ENCODE peak calls at places on chromosomes 5 and 9, in nine cellular contexts. K is kidney epithelial cell, D is A549, U is AG09309, E is AG10803, M is HFF-Myc, A is fibroblast of pulmonary artery, S is left ventricle myocardium inferior, N is HCT116. R is an unnamed sample.

GRCh38 chr5:141050622-141051525 is at the start of gene PCDHB1:
- DNase-seq in K (no peak), D (no peak), U (no peak), E (no peak), M (no peak), A (no peak), S (no peak), N (no peak), R (no peak)

GRCh38 chr5:174094857-174095606 is 49.5 kb downstream of the NSG2 start:
- DNase-seq in K (no peak), D (no peak), U (no peak), E (no peak), M (no peak), A (no peak), S (no peak), N (no peak), R (no peak)

GRCh38 chr5:72661405-72661804 is 154.2 kb upstream of the ZNF366 start:
- DNase-seq in K (peak; percentile 51), D (peak; percentile 19), U (peak; percentile 8), E (no peak), M (peak; percentile 26), A (peak; percentile 20), S (no peak), N (no peak), R (no peak)

GRCh38 chr9:114281421-114282103 is 41.3 kb upstream of the ORM1 start:
- DNase-seq in K (no peak), D (peak; percentile 32), U (no peak), E (peak; percentile 84), M (peak; percentile 46), A (peak; percentile 31), S (peak; percentile 72), N (no peak), R (peak; percentile 44)

GRCh38 chr5:16883801-16884200 is 52.3 kb downstream of the MYO10 start:
- DNase-seq in K (no peak), D (no peak), U (no peak), E (peak; percentile 35), M (no peak), A (no peak), S (no peak), N (no peak), R (no peak)

GRCh38 chr9:75798484-75798883 is 92.0 kb upstream of the PCSK5 start:
- DNase-seq in K (no peak), D (no peak), U (no peak), E (no peak), M (no peak), A (no peak), S (no peak), N (no peak), R (no peak)

GRCh38 chr5:128546658-128547281 is 8.7 kb upstream of the FBN2 start:
- DNase-seq in K (no peak), D (no peak), U (no peak), E (no peak), M (no peak), A (peak; percentile 29), S (no peak), N (no peak), R (no peak)

GRCh38 chr5:33565304-33565703 is 124.5 kb downstream of the TARS1 start:
- DNase-seq in K (no peak), D (no peak), U (no peak), E (peak; percentile 13), M (no peak), A (peak; percentile 17), S (peak; percentile 38), N (no peak), R (no peak)

GRCh38 chr5:160837749-160838593 is 14.0 kb downstream of the ATP10B start:
- DNase-seq in K (no peak), D (no peak), U (no peak), E (peak; percentile 51), M (no peak), A (no peak), S (no peak), N (no peak), R (no peak)

GRCh38 chr5:179427032-179427675 is 81.9 kb upstream of the ADAMTS2 start:
- DNase-seq in K (no peak), D (no peak), U (no peak), E (no peak), M (no peak), A (no peak), S (peak; percentile 2), N (no peak), R (no peak)
- H3K4me3 ChIP-seq in K (no peak overlapping the region), D (no peak overlapping the region), U (no peak overlapping the region), E (no peak overlapping the region), M (no peak overlapping the region), A (no peak overlapping the region), S (no peak overlapping the region), N (no peak overlapping the region), R (no peak overlapping the region)

DNA sequence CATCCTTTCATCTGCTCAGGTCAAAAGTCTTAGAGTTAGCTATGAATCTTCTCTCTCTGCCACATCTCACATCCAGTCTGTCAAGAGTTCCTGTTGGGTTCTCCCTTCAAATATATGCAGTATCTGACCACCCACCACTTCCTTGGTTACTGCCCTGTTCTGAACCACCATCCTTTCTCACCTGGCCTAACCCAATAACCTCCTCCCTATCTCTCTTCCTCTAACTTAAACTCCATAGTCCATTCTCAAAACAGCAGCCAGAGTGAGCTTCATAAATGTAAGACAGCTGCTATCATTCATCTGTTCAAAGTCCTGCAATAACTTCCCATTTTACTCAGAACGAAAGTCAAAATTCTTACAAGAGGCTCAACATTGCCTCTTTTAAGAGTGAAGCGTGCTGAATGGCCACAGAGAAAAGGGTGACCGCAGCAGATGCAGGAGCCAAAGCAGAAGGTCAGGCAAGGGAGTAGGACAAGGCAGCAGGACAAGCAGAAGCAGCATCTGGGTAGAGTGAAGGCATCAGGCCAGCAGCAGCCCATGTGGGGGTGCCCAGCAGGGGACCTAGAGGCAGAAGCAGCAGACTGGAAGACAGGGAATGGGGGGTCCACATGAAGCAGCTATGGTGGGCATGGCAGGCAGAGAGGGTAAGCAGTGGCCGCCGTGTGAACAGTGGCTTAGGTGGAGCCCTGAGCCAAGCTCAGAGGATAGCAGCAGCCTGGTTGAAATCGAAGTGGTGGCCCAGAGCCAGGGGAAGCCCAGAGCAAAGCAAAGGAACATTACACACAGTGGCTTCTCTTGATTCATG is 39.3 kb upstream of the CDC42SE2 start:
- DNase-seq in K (no peak), D (no peak), U (no peak), E (no peak), M (no peak), A (no peak), S (peak; percentile 26), N (no peak), R (no peak)
- TF ChIP-seq CTCF in K (no peak), D (no peak), U (no peak), E (no peak), M (no peak), A (no peak), S (no peak), N (no peak), R (no peak)

GRCh38 chr5:176816791-176817272 is 6.5 kb downstream of the UNC5A start:
- DNase-seq in K (no peak), D (no peak), U (no peak), E (no peak), M (no peak), A (no peak), S (no peak), N (no peak), R (no peak)

GRCh38 chr5:176818391-176819098 is 8.2 kb downstream of the UNC5A start:
- DNase-seq in K (no peak), D (peak; percentile 32), U (no peak), E (no peak), M (no peak), A (no peak), S (no peak), N (peak; percentile 40), R (no peak)

GRCh38 chr5:176817864-176818377 is 7.6 kb downstream of the UNC5A start:
- DNase-seq in K (no peak), D (peak; percentile 62), U (no peak), E (no peak), M (no peak), A (peak; percentile 14), S (no peak), N (no peak), R (no peak)

GRCh38 chr5:176816043-176816745 is 5.8 kb downstream of the UNC5A start:
- DNase-seq in K (no peak), D (no peak), U (no peak), E (no peak), M (no peak), A (no peak), S (no peak), N (no peak), R (no peak)

GRCh38 chr5:176817369-176817841 is 7.0 kb downstream of the UNC5A start:
- DNase-seq in K (no peak), D (no peak), U (no peak), E (no peak), M (no peak), A (no peak), S (no peak), N (no peak), R (no peak)
- H3K4me3 ChIP-seq in K (peak overlapping the region; percentile 45), D (peak overlapping the region; percentile 65), U (no peak overlapping the region), E (no peak overlapping the region), M (no peak overlapping the region), A (no peak overlapping the region), S (peak overlapping the region; percentile 63), N (peak overlapping the region; percentile 49), R (no peak overlapping the region)

GRCh38 chr9:89554307-89554706 is 50.5 kb upstream of the GADD45G start:
- DNase-seq in K (no peak), D (no peak), U (no peak), E (no peak), M (no peak), A (no peak), S (no peak), N (no peak), R (no peak)
- TF ChIP-seq CTCF in K (no peak), D (no peak), U (no peak), E (no peak), M (no peak), A (no peak), S (no peak), N (no peak), R (no peak)

R was measured in AG04449.